ENCODE peak calls at places on chromosomes 1 and 21, in eight cellular contexts. Y, I, D, C, H, E, V and A are unnamed samples.

GRCh38 chr1:5969168-5969567 is 23.1 kb downstream of the NPHP4 start:
- DNase-seq in Y (no peak), I (no peak), D (no peak), C (no peak), H (no peak), E (no peak), V (no peak), A (no peak)

GRCh38 chr1:205582046-205582445 is 49.8 kb downstream of the ELK4 start:
- DNase-seq in Y (no peak), I (no peak), D (no peak), C (no peak), H (no peak), E (no peak), V (no peak), A (no peak)

GRCh38 chr1:6889875-6890480 is 104.7 kb downstream of the CAMTA1 start:
- DNase-seq in Y (peak; percentile 68), I (no peak), D (no peak), C (no peak), H (peak; percentile 33), E (peak; percentile 35), V (peak; percentile 79), A (peak; percentile 33)

GRCh38 chr1:99766378-99766800 is at the start of gene FRRS1:
- DNase-seq in Y (peak; percentile 64), I (peak; percentile 74), D (peak; percentile 44), C (peak; percentile 56), H (peak; percentile 15), E (peak; percentile 53), V (peak; percentile 89), A (peak; percentile 5)

GRCh38 chr21:32710069-32710784 is 17.6 kb downstream of the SYNJ1 start:
- DNase-seq in Y (no peak), I (no peak), D (no peak), C (no peak), H (no peak), E (no peak), V (no peak), A (no peak)

GRCh38 chr21:25385912-25386474 is 221.3 kb downstream of the MRPL39 start:
- DNase-seq in Y (peak; percentile 77), I (no peak), D (no peak), C (peak; percentile 32), H (peak; percentile 47), E (peak; percentile 42), V (peak; percentile 54), A (peak; percentile 39)

GRCh38 chr1:80924290-80924689 is 876.4 kb upstream of the ADGRL2 start:
- DNase-seq in Y (no peak), I (no peak), D (no peak), C (no peak), H (no peak), E (no peak), V (no peak), A (no peak)

GRCh38 chr1:9321480-9321849 is 28.8 kb downstream of the SPSB1 start:
- DNase-seq in Y (peak; percentile 91), I (no peak), D (no peak), C (no peak), H (peak; percentile 68), E (peak; percentile 93), V (no peak), A (no peak)

GRCh38 chr1:176205322-176205914 is 1.7 kb downstream of the COP1 start:
- DNase-seq in Y (peak; percentile 31), I (no peak), D (no peak), C (no peak), H (no peak), E (peak; percentile 7), V (peak; percentile 66), A (no peak)

GRCh38 chr1:232489256-232489655 is 140.7 kb downstream of the SIPA1L2 start:
- DNase-seq in Y (no peak), I (no peak), D (no peak), C (no peak), H (no peak), E (no peak), V (no peak), A (no peak)

GRCh38 chr1:107702946-107703571 is 261.9 kb downstream of the VAV3 start:
- DNase-seq in Y (no peak), I (no peak), D (no peak), C (no peak), H (no peak), E (no peak), V (no peak), A (no peak)

GRCh38 chr1:151062738-151063371 is 2.7 kb downstream of the MLLT11 start:
- DNase-seq in Y (peak; percentile 94), I (no peak), D (no peak), C (peak; percentile 74), H (peak; percentile 66), E (peak; percentile 70), V (no peak), A (no peak)

GRCh38 chr1:220497220-220497756 is 30.6 kb upstream of the MARK1 start:
- DNase-seq in Y (no peak), I (no peak), D (no peak), C (no peak), H (no peak), E (no peak), V (no peak), A (no peak)

GRCh38 chr1:32701951-32702598 is 495 bp downstream of the SYNC start:
- DNase-seq in Y (peak; percentile 33), I (no peak), D (no peak), C (no peak), H (no peak), E (no peak), V (no peak), A (no peak)

GRCh38 chr1:154694995-154695394 is 87.0 kb upstream of the ADAR start:
- DNase-seq in Y (no peak), I (no peak), D (no peak), C (no peak), H (no peak), E (no peak), V (no peak), A (no peak)

GRCh38 chr1:52532732-52533327 is 20.1 kb downstream of the TUT4 start:
- DNase-seq in Y (no peak), I (no peak), D (no peak), C (no peak), H (no peak), E (no peak), V (peak; percentile 24), A (no peak)

GRCh38 chr1:21143752-21144151 is 32.9 kb downstream of the EIF4G3 start:
- DNase-seq in Y (no peak), I (no peak), D (no peak), C (no peak), H (no peak), E (no peak), V (no peak), A (no peak)

GRCh38 chr1:218409946-218410510 is 64.9 kb downstream of the TGFB2 start:
- DNase-seq in Y (peak; percentile 50), I (no peak), D (no peak), C (no peak), H (no peak), E (no peak), V (no peak), A (no peak)

GRCh38 chr1:61184035-61184713 is 101.8 kb downstream of the NFIA start:
- DNase-seq in Y (peak; percentile 63), I (peak; percentile 97), D (no peak), C (no peak), H (peak; percentile 32), E (peak; percentile 86), V (peak; percentile 96), A (peak; percentile 87)

GRCh38 chr21:14602418-14602987 is 56.4 kb upstream of the SAMSN1 start:
- DNase-seq in Y (no peak), I (no peak), D (no peak), C (no peak), H (no peak), E (no peak), V (peak; percentile 14), A (no peak)